ENCODE peak calls at places on chromosome 17, in ten cellular contexts. I is activated T-cell treated with anti-CD3 and anti-CD28 coated beads, Interleukin-2, amount 50 U/mL, for 72 hours; J is dorsolateral prefrontal cortex; U is ACHN; O is EL; T is hippocampal formation; X is body of pancreas; F is NCI-H1694; Z is SW 1271; C is A549. H is an unnamed sample.

GRCh38 chr17:7388856-7389255 is 5.5 kb downstream of the PLSCR3 start:
- DNase-seq in F (no peak), U (no peak), I (no peak), C (no peak), O (no peak), J (no peak), Z (no peak), T (no peak), X (no peak), H (no peak)

GRCh38 chr17:6444573-6445335 is 499 bp downstream of the PIMREG start:
- DNase-seq in T (no peak), I (no peak), C (no peak), U (no peak), O (no peak), X (no peak), Z (no peak), F (no peak), J (no peak), H (no peak)

GRCh38 chr17:66343531-66344078 is 41.2 kb downstream of the PRKCA start:
- DNase-seq in F (no peak), I (no peak), T (no peak), J (no peak), U (no peak), X (no peak), O (no peak), Z (no peak), C (peak), H (peak)

GRCh38 chr17:6948562-6948961 is 47.3 kb upstream of the ALOX12 start:
- DNase-seq in I (no peak), C (no peak), U (no peak), T (no peak), X (no peak), O (no peak), F (no peak), J (no peak), Z (no peak), H (peak)

GRCh38 chr17:43367588-43368242 is 31.1 kb upstream of the ARL4D start:
- DNase-seq in O (peak), J (no peak), X (no peak), T (no peak), C (peak), F (no peak), U (peak), Z (peak), I (peak), H (peak)

GRCh38 chr17:72422505-72423285 is 301.9 kb downstream of the SOX9 start:
- DNase-seq in J (no peak), X (peak), U (peak), I (peak), O (peak), Z (no peak), F (no peak), T (no peak), C (peak), H (peak)

GRCh38 chr17:39237586-39237985 is 11.8 kb upstream of the STAC2 start:
- DNase-seq in I (no peak), X (no peak), O (no peak), Z (no peak), U (no peak), J (no peak), C (no peak), T (no peak), F (no peak), H (no peak)

GRCh38 chr17:73506470-73507435 is 137.5 kb downstream of the SDK2 start:
- DNase-seq in C (no peak), I (no peak), T (no peak), O (no peak), J (no peak), X (no peak), U (no peak), F (no peak), Z (no peak), H (no peak)

GRCh38 chr17:49230636-49231562 is at the start of gene PHOSPHO1:
- DNase-seq in J (peak), O (peak), C (peak), Z (peak), T (peak), I (peak), F (peak), X (peak), U (peak), H (peak)

GRCh38 chr17:45334231-45334630 is 17.4 kb upstream of the MAP3K14 start:
- DNase-seq in T (no peak), J (no peak), F (no peak), O (no peak), U (no peak), I (no peak), Z (no peak), X (no peak), C (no peak), H (no peak)

GRCh38 chr17:79912552-79913330 is 73.5 kb upstream of the CBX4 start:
- DNase-seq in Z (no peak), F (no peak), O (no peak), U (no peak), I (no peak), C (no peak), X (no peak), T (no peak), J (no peak), H (no peak)

GRCh38 chr17:57645950-57646686 is 99.0 kb downstream of the CCDC182 start:
- DNase-seq in U (no peak), J (no peak), C (no peak), T (no peak), I (peak), Z (no peak), F (no peak), O (peak), X (no peak), H (no peak)

GRCh38 chr17:74453665-74454196 is 12.7 kb upstream of the CD300A start:
- DNase-seq in J (no peak), Z (no peak), C (peak), F (no peak), I (no peak), O (peak), X (no peak), T (no peak), U (peak), H (no peak)

GRCh38 chr17:75344664-75345063 is 55.4 kb upstream of the SLC25A19 start:
- DNase-seq in Z (no peak), J (no peak), T (no peak), X (no peak), C (no peak), F (no peak), O (no peak), U (no peak), I (peak), H (no peak)

GRCh38 chr17:58337126-58337599 is 8.6 kb upstream of the TSPOAP1 start:
- DNase-seq in U (no peak), I (peak), X (no peak), O (no peak), J (no peak), F (no peak), Z (no peak), T (no peak), C (no peak), H (no peak)

GRCh38 chr17:69282002-69282401 is 44.9 kb downstream of the ABCA5 start:
- DNase-seq in O (no peak), F (no peak), U (no peak), J (no peak), C (no peak), X (no peak), T (no peak), Z (no peak), I (no peak), H (no peak)

GRCh38 chr17:82961366-82962162 is 117.8 kb upstream of the METRNL start:
- DNase-seq in Z (no peak), I (no peak), O (no peak), U (no peak), X (no peak), C (no peak), T (no peak), J (peak), F (no peak), H (no peak)

GRCh38 chr17:81493198-81494038 is 19.2 kb downstream of the ACTG1 start:
- DNase-seq in J (no peak), X (no peak), U (no peak), F (no peak), I (no peak), T (no peak), C (no peak), Z (no peak), O (no peak), H (no peak)

GRCh38 chr17:13736915-13737314 is 135.2 kb upstream of the HS3ST3A1 start:
- DNase-seq in T (no peak), Z (no peak), I (no peak), F (no peak), C (no peak), X (no peak), O (peak), J (no peak), U (no peak), H (peak)

GRCh38 chr17:18108400-18109312 is at the start of gene MYO15A:
- DNase-seq in F (no peak), I (no peak), U (no peak), Z (no peak), X (no peak), C (no peak), O (no peak), J (no peak), T (no peak), H (no peak)

GRCh38 chr17:10803830-10804498 is at the start of gene TMEM238L:
- DNase-seq in O (no peak), T (no peak), I (no peak), J (no peak), F (no peak), U (no peak), X (no peak), Z (no peak), C (no peak), H (no peak)

GRCh38 chr17:7620835-7621234 is 6.1 kb upstream of the FXR2 start:
- DNase-seq in J (no peak), Z (no peak), U (no peak), F (no peak), X (no peak), T (no peak), C (no peak), I (no peak), O (no peak), H (no peak)

GRCh38 chr17:82332669-82333278 is 792 bp downstream of the SECTM1 start:
- DNase-seq in J (no peak), O (peak), Z (no peak), I (peak), F (no peak), X (peak), T (no peak), C (peak), U (peak), H (peak)

GRCh38 chr17:64984776-64985521 is 65.7 kb upstream of the LRRC37A3 start:
- DNase-seq in U (no peak), O (peak), I (peak), F (no peak), X (no peak), C (peak), J (no peak), T (no peak), Z (no peak), H (no peak)

GRCh38 chr17:73175962-73176565 is 11.3 kb downstream of the SSTR2 start:
- DNase-seq in J (no peak), C (no peak), I (no peak), Z (no peak), X (no peak), F (no peak), T (no peak), U (no peak), O (no peak), H (no peak)

GRCh38 chr17:77337150-77337549 is 196.4 kb downstream of the SEC14L1 start:
- DNase-seq in O (no peak), T (no peak), F (no peak), U (no peak), I (no peak), X (no peak), J (no peak), C (no peak), Z (no peak), H (no peak)

GRCh38 chr17:52136173-52136572 is 22.3 kb downstream of the CA10 start:
- DNase-seq in J (no peak), U (no peak), C (no peak), Z (no peak), I (no peak), T (no peak), F (peak), X (no peak), O (no peak), H (no peak)

GRCh38 chr17:81094224-81094743 is 59.3 kb downstream of the BAIAP2 start:
- DNase-seq in T (no peak), F (no peak), I (no peak), O (no peak), Z (no peak), J (no peak), U (no peak), X (no peak), C (no peak), H (no peak)

GRCh38 chr17:10716218-10716617 is 13.6 kb downstream of the TMEM220 start:
- DNase-seq in J (no peak), U (no peak), C (no peak), Z (no peak), I (no peak), T (no peak), X (no peak), O (no peak), F (no peak), H (no peak)

GRCh38 chr17:74780443-74781238 is 4.5 kb upstream of the NAT9 start:
- DNase-seq in C (peak), Z (no peak), I (peak), F (peak), X (no peak), U (peak), J (no peak), O (peak), T (peak), H (peak)

GRCh38 chr17:33816842-33817241 is 438.2 kb upstream of the CCL2 start:
- DNase-seq in X (no peak), O (no peak), I (no peak), F (no peak), Z (no peak), U (no peak), C (no peak), T (no peak), J (no peak), H (no peak)

GRCh38 chr17:8223356-8224063 is 13.1 kb upstream of the AURKB start:
- DNase-seq in O (peak), X (peak), U (peak), J (peak), C (peak), Z (peak), T (no peak), F (peak), I (peak), H (peak)

GRCh38 chr17:36740157-36740556 is 138.8 kb downstream of the MRM1 start:
- DNase-seq in F (no peak), U (no peak), Z (no peak), J (no peak), C (no peak), I (no peak), X (no peak), T (no peak), O (no peak), H (no peak)

GRCh38 chr17:59424331-59424730 is 92.9 kb downstream of the YPEL2 start:
- DNase-seq in C (no peak), U (no peak), I (no peak), J (no peak), T (no peak), Z (no peak), X (no peak), O (no peak), F (no peak), H (no peak)

GRCh38 chr17:53426505-53426904 is 396.2 kb upstream of the KIF2B start:
- DNase-seq in J (no peak), T (no peak), O (no peak), X (no peak), I (no peak), U (no peak), C (no peak), Z (no peak), F (no peak), H (no peak)

GRCh38 chr17:40323731-40324650 is 15.0 kb downstream of the RARA start:
- DNase-seq in X (peak), I (peak), O (peak), F (no peak), T (no peak), C (no peak), J (peak), U (peak), Z (no peak), H (peak)

GRCh38 chr17:50431219-50431618 is 5.2 kb downstream of the ACSF2 start:
- DNase-seq in F (no peak), C (no peak), J (no peak), I (no peak), O (no peak), X (no peak), Z (no peak), U (no peak), T (no peak), H (no peak)

GRCh38 chr17:4073983-4074830 is 68.6 kb downstream of the ZZEF1 start:
- DNase-seq in T (peak), J (no peak), F (no peak), I (no peak), O (no peak), Z (no peak), X (no peak), C (no peak), U (no peak), H (no peak)

H was measured in HCEC 1CT.